ENCODE peak calls at places on chromosome 2, in four cellular contexts. R is adrenal gland, C is aorta, Z is heart left ventricle. P is an unnamed sample.

GRCh38 chr2:70420005-70420580 is 118.2 kb upstream of the FAM136A start:
- DNase-seq in R (no peak), C (no peak), Z (no peak), P (no peak)

GRCh38 chr2:101697124-101697793 is at the start of gene MAP4K4:
- DNase-seq in R (peak; percentile 70), C (peak; percentile 95), Z (peak; percentile 90), P (no peak)

GRCh38 chr2:227862227-227862740 is 9.1 kb upstream of the DAW1 start:
- DNase-seq in R (no peak), C (no peak), Z (no peak), P (no peak)

GRCh38 chr2:180324191-180324590 is 317.1 kb upstream of the CWC22 start:
- DNase-seq in R (no peak), C (no peak), Z (no peak), P (no peak)

GRCh38 chr2:237337586-237337985 is 76.4 kb downstream of the COL6A3 start:
- DNase-seq in R (no peak), C (no peak), Z (no peak), P (no peak)

GRCh38 chr2:239824051-239824694 is 201.0 kb downstream of the NDUFA10 start:
- DNase-seq in R (no peak), C (peak; percentile 51), Z (no peak), P (peak; percentile 60)

GRCh38 chr2:24272161-24272802 is 88.1 kb downstream of the ITSN2 start:
- DNase-seq in R (no peak), C (no peak), Z (no peak), P (no peak)

GRCh38 chr2:230161180-230161579 is 58.6 kb downstream of the SP110 start:
- DNase-seq in R (no peak), C (no peak), Z (no peak), P (peak; percentile 43)

GRCh38 chr2:181992776-181993175 is 7.1 kb downstream of the PPP1R1C start:
- DNase-seq in R (no peak), C (no peak), Z (no peak), P (no peak)

GRCh38 chr2:231429152-231429551 is 33.6 kb downstream of the B3GNT7 start:
- DNase-seq in R (no peak), C (no peak), Z (no peak), P (no peak)

GRCh38 chr2:170031288-170031687 is 146.7 kb upstream of the MYO3B start:
- DNase-seq in R (no peak), C (no peak), Z (no peak), P (no peak)

GRCh38 chr2:144331652-144332355 is 188.1 kb downstream of the ZEB2 start:
- DNase-seq in R (no peak), C (peak; percentile 90), Z (peak; percentile 77), P (peak; percentile 16)

GRCh38 chr2:43798300-43798699 is 24.5 kb downstream of the DYNC2LI1 start:
- DNase-seq in R (no peak), C (no peak), Z (no peak), P (no peak)

GRCh38 chr2:101291973-101292372 is 16.5 kb downstream of the RNF149 start:
- DNase-seq in R (no peak), C (no peak), Z (no peak), P (no peak)

GRCh38 chr2:149613712-149614111 is 26.1 kb upstream of the MMADHC start:
- DNase-seq in R (no peak), C (no peak), Z (no peak), P (no peak)

GRCh38 chr2:124112966-124113365 is 87.9 kb downstream of the CNTNAP5 start:
- DNase-seq in R (no peak), C (no peak), Z (no peak), P (peak; percentile 1)

GRCh38 chr2:75596784-75597183 is 36.0 kb upstream of the EVA1A start:
- DNase-seq in R (no peak), C (no peak), Z (no peak), P (no peak)

GRCh38 chr2:186903183-186903582 is 54.2 kb upstream of the ZSWIM2 start:
- DNase-seq in R (no peak), C (no peak), Z (no peak), P (no peak)

GRCh38 chr2:12202702-12203101 is 456.3 kb downstream of the LPIN1 start:
- DNase-seq in R (no peak), C (no peak), Z (peak; percentile 37), P (no peak)

GRCh38 chr2:180012523-180012922 is 5.4 kb upstream of the CWC22 start:
- DNase-seq in R (no peak), C (no peak), Z (no peak), P (peak; percentile 67)

GRCh38 chr2:127420039-127420864 is 2.0 kb downstream of the PROC start:
- DNase-seq in R (no peak), C (no peak), Z (no peak), P (no peak)

GRCh38 chr2:12819098-12819465 is 102.3 kb downstream of the TRIB2 start:
- DNase-seq in R (peak; percentile 93), C (no peak), Z (peak; percentile 88), P (peak; percentile 58)

GRCh38 chr2:121475811-121476571 is 54.7 kb upstream of the RNU4ATAC start:
- DNase-seq in R (no peak), C (no peak), Z (no peak), P (no peak)

GRCh38 chr2:98507940-98508689 is 63.5 kb downstream of the INPP4A start:
- DNase-seq in R (peak; percentile 55), C (no peak), Z (peak; percentile 51), P (no peak)

GRCh38 chr2:112465373-112465772 is 16.6 kb upstream of the TTL start:
- DNase-seq in R (no peak), C (no peak), Z (no peak), P (no peak)

GRCh38 chr2:122390406-122390805 is 635.0 kb downstream of the TSN start:
- DNase-seq in R (no peak), C (no peak), Z (no peak), P (no peak)

GRCh38 chr2:191222507-191222906 is 22.7 kb upstream of the MYO1B start:
- DNase-seq in R (no peak), C (no peak), Z (peak; percentile 37), P (no peak)

GRCh38 chr2:105627530-105627929 is 117.2 kb upstream of the NCK2 start:
- DNase-seq in R (no peak), C (no peak), Z (no peak), P (no peak)

GRCh38 chr2:129248183-129248582 is 731.3 kb upstream of the RAB6C start:
- DNase-seq in R (no peak), C (no peak), Z (no peak), P (peak; percentile 14)

GRCh38 chr2:56184500-56184996 is 758 bp downstream of the CCDC85A start:
- DNase-seq in R (no peak), C (no peak), Z (peak; percentile 8), P (no peak)

GRCh38 chr2:43222472-43223146 is 3.8 kb downstream of the ZFP36L2 start:
- DNase-seq in R (no peak), C (no peak), Z (no peak), P (no peak)

GRCh38 chr2:241820625-241821384 is 11.8 kb downstream of the NEU4 start:
- DNase-seq in R (no peak), C (peak; percentile 64), Z (no peak), P (no peak)

GRCh38 chr2:1770566-1771380 is 26.5 kb upstream of the PXDN start:
- DNase-seq in R (no peak), C (peak; percentile 44), Z (no peak), P (no peak)

GRCh38 chr2:157808421-157808820 is 67.7 kb downstream of the ACVR1 start:
- DNase-seq in R (peak; percentile 53), C (no peak), Z (no peak), P (no peak)

GRCh38 chr2:219820767-219821166 is 193.3 kb downstream of the SLC4A3 start:
- DNase-seq in R (no peak), C (no peak), Z (no peak), P (no peak)

DNA sequence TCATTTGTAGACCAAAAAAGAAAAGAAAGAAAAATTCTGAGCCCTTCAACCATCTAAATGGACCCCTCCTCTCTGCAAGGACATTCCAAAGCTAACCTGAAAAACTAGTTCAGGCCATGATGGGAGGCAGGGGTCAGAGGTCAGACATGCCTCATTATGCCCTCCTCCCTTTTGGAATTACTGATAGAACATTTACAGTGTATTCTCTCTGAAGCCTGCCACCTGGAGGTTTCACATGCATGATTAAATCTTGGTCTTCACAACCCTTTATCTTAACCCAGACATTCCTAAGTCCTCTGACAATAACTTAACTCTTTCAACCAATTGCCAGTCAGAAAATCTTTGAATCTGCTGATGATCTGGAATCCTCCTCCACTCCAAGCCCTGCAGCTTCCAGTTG is 86.0 kb downstream of the SPP2 start:
- DNase-seq in R (no peak), C (no peak), Z (no peak), P (no peak)
- H3K27ac ChIP-seq in R (no peak overlapping the region), C (no peak overlapping the region), Z (no peak overlapping the region), P (peak overlapping the region; percentile 79)

GRCh38 chr2:65729246-65729645 is 296.8 kb upstream of the SPRED2 start:
- DNase-seq in R (no peak), C (no peak), Z (no peak), P (peak; percentile 93)
- H3K27ac ChIP-seq in R (no peak overlapping the region), C (no peak overlapping the region), Z (no peak overlapping the region), P (peak overlapping the region; percentile 85)

DNA sequence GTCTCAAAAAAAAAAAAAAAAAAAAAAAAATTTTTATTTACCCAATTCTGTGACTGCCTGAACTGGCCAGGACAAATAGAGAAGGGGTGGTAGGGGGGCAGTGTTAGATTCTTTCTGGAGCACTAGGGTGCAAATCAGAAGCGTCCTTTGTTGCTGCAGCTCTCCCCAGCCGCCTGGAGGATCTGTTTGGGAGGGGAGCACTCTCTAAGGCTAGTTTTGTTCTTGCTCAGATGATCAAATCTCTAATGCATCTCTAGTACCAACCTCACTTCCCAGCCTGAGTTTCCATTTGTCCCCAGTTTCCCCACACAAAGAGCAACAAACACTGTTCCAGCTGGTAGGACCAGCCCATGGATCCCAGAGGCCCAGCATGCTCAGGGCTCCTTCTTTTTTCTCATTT is 83.0 kb downstream of the GBX2 start:
- DNase-seq in R (no peak), C (no peak), Z (no peak), P (no peak)
- H3K27ac ChIP-seq in R (no peak overlapping the region), C (no peak overlapping the region), Z (no peak overlapping the region), P (no peak overlapping the region)

GRCh38 chr2:10948606-10949230 is 37.0 kb downstream of the KCNF1 start:
- DNase-seq in R (no peak), C (peak; percentile 68), Z (no peak), P (no peak)

GRCh38 chr2:10944799-10945198 is 33.1 kb downstream of the KCNF1 start:
- DNase-seq in R (no peak), C (peak; percentile 48), Z (no peak), P (no peak)

GRCh38 chr2:10947005-10947440 is 35.3 kb downstream of the KCNF1 start:
- DNase-seq in R (no peak), C (peak; percentile 55), Z (no peak), P (peak; percentile 85)

GRCh38 chr2:10948165-10948564 is 36.4 kb downstream of the KCNF1 start:
- DNase-seq in R (no peak), C (peak; percentile 62), Z (no peak), P (no peak)

GRCh38 chr2:10946394-10946793 is 34.7 kb downstream of the KCNF1 start:
- DNase-seq in R (no peak), C (no peak), Z (no peak), P (no peak)
- H3K27ac ChIP-seq in R (no peak overlapping the region), C (no peak overlapping the region), Z (no peak overlapping the region), P (peak overlapping the region; percentile 34)

GRCh38 chr2:206271066-206271465 is 3.4 kb upstream of the ZDBF2 start:
- DNase-seq in R (no peak), C (no peak), Z (no peak), P (no peak)

GRCh38 chr2:206263959-206264603 is 10.4 kb upstream of the ZDBF2 start:
- DNase-seq in R (no peak), C (no peak), Z (no peak), P (no peak)

GRCh38 chr2:206266130-206267125 is 8.0 kb upstream of the ZDBF2 start:
- DNase-seq in R (no peak), C (no peak), Z (no peak), P (no peak)

GRCh38 chr2:206267567-206267966 is 6.9 kb upstream of the ZDBF2 start:
- DNase-seq in R (no peak), C (no peak), Z (no peak), P (no peak)
- H3K27ac ChIP-seq in R (no peak overlapping the region), C (no peak overlapping the region), Z (no peak overlapping the region), P (no peak overlapping the region)

P was measured in epithelial cell of prostate.